ENCODE peak calls at places on chromosomes 3 and 15, in seven cellular contexts. Z, I, W, L, A, P and U are unnamed samples.

GRCh38 chr3:127614928-127615592 is 13.9 kb upstream of the PODXL2 start:
- DNase-seq in Z (no peak), I (no peak), W (no peak), L (no peak), A (no peak), P (peak; percentile 55), U (no peak)

GRCh38 chr15:40251455-40252140 is 12.7 kb downstream of the PAK6 start:
- DNase-seq in Z (no peak), I (no peak), W (no peak), L (no peak), A (peak; percentile 6), P (peak; percentile 30), U (no peak)

GRCh38 chr3:180804871-180805430 is 107.5 kb upstream of the FXR1 start:
- DNase-seq in Z (peak; percentile 37), I (peak; percentile 23), W (no peak), L (no peak), A (no peak), P (peak; percentile 54), U (no peak)

GRCh38 chr15:77482570-77482969 is 61.9 kb downstream of the HMG20A start:
- DNase-seq in Z (peak; percentile 65), I (peak; percentile 63), W (no peak), L (no peak), A (no peak), P (no peak), U (no peak)

GRCh38 chr3:120438971-120439370 is 11.8 kb downstream of the FSTL1 start:
- DNase-seq in Z (peak; percentile 95), I (peak; percentile 89), W (no peak), L (no peak), A (peak; percentile 53), P (no peak), U (peak; percentile 56)

GRCh38 chr15:62549345-62549970 is 384.4 kb upstream of the C2CD4B start:
- DNase-seq in Z (peak; percentile 53), I (peak; percentile 48), W (peak; percentile 37), L (peak; percentile 54), A (no peak), P (peak; percentile 50), U (peak; percentile 40)

GRCh38 chr15:90838066-90838465 is 30.3 kb upstream of the FURIN start:
- DNase-seq in Z (no peak), I (no peak), W (no peak), L (peak; percentile 35), A (no peak), P (peak; percentile 55), U (peak; percentile 33)

GRCh38 chr3:99128740-99129505 is 227.4 kb upstream of the DCBLD2 start:
- DNase-seq in Z (peak; percentile 96), I (peak; percentile 96), W (no peak), L (no peak), A (no peak), P (no peak), U (no peak)

GRCh38 chr3:53109190-53109589 is 21.0 kb downstream of the RFT1 start:
- DNase-seq in Z (peak; percentile 60), I (peak; percentile 93), W (no peak), L (no peak), A (no peak), P (no peak), U (no peak)

GRCh38 chr3:159045279-159045678 is 243.4 kb downstream of the MFSD1 start:
- DNase-seq in Z (no peak), I (no peak), W (no peak), L (no peak), A (no peak), P (no peak), U (no peak)

GRCh38 chr15:30991301-30992072 is at the start of gene MTMR10:
- DNase-seq in Z (peak; percentile 43), I (peak; percentile 85), W (peak; percentile 82), L (peak; percentile 86), A (peak; percentile 88), P (peak; percentile 96), U (peak; percentile 83)

GRCh38 chr15:60074181-60074885 is 70.2 kb downstream of the FOXB1 start:
- DNase-seq in Z (peak; percentile 24), I (peak; percentile 63), W (peak; percentile 66), L (peak; percentile 20), A (no peak), P (no peak), U (peak; percentile 11)

GRCh38 chr3:173502983-173503568 is 105.5 kb downstream of the NLGN1 start:
- DNase-seq in Z (peak; percentile 79), I (no peak), W (no peak), L (no peak), A (no peak), P (no peak), U (no peak)

GRCh38 chr3:129228891-129229585 is 20.4 kb upstream of the COPG1 start:
- DNase-seq in Z (peak; percentile 70), I (peak; percentile 85), W (no peak), L (no peak), A (peak; percentile 54), P (no peak), U (no peak)

GRCh38 chr3:158710601-158711000 is 21.7 kb downstream of the RARRES1 start:
- DNase-seq in Z (no peak), I (no peak), W (no peak), L (no peak), A (no peak), P (no peak), U (no peak)

DNA sequence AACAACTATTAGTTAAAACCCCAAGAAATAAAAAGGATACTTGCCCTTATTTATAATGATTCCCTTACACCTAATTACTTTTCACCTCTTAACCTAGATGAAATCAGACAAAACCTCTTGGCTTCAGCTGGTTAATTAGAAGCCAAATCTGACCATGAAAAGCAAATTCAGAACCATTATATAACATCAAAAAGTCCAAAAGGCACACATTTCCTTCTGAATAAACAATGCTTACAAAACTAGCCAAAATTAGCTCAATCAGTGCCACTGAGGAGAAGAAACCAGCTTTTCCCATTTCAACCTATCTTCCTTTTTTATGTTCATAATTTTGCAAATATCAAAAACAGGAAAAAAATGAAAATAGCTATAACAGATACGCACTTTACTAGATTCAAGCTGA is 3.2 kb downstream of the EHHADH start:
- DNase-seq in Z (no peak), I (no peak), W (no peak), L (no peak), A (no peak), P (no peak), U (no peak)
- H3K4me3 ChIP-seq in Z (no peak overlapping the region), I (no peak overlapping the region), W (no peak overlapping the region), L (no peak overlapping the region), A (no peak overlapping the region), P (no peak overlapping the region), U (no peak overlapping the region)

GRCh38 chr15:58063612-58064011 is 1.9 kb downstream of the ALDH1A2 start:
- DNase-seq in Z (no peak), I (no peak), W (no peak), L (no peak), A (no peak), P (no peak), U (no peak)
- H3K27me3 ChIP-seq in Z (peaks cover 48% of the 10 kb centered on the region), I (peaks cover 21% of the 10 kb centered on the region), W (peaks cover 94% of the 10 kb centered on the region), L (peaks cover 13% of the 10 kb centered on the region), A (peaks cover 71% of the 10 kb centered on the region), P (peaks cover 77% of the 10 kb centered on the region), U (peaks cover 92% of the 10 kb centered on the region)

GRCh38 chr15:64844576-64845140 is 2.9 kb downstream of the PLEKHO2 start:
- DNase-seq in Z (no peak), I (no peak), W (no peak), L (no peak), A (no peak), P (peak; percentile 42), U (no peak)
- H3K4me3 ChIP-seq in Z (peak overlapping the region; percentile 15), I (no peak overlapping the region), W (peak overlapping the region; percentile 96), L (peak overlapping the region; percentile 18), A (peak overlapping the region; percentile 74), P (no peak overlapping the region), U (peak overlapping the region; percentile 91)

GRCh38 chr15:88802991-88803240 is 320 bp upstream of the ACAN start:
- DNase-seq in Z (no peak), I (no peak), W (no peak), L (no peak), A (no peak), P (no peak), U (no peak)

GRCh38 chr15:88805031-88805780 is 2.0 kb downstream of the ACAN start:
- DNase-seq in Z (no peak), I (no peak), W (no peak), L (no peak), A (no peak), P (peak; percentile 47), U (no peak)

GRCh38 chr15:88803241-88803919 is at the start of gene ACAN:
- DNase-seq in Z (no peak), I (no peak), W (no peak), L (no peak), A (no peak), P (peak; percentile 93), U (no peak)

GRCh38 chr15:88803920-88804247 is 648 bp downstream of the ACAN start:
- DNase-seq in Z (no peak), I (no peak), W (no peak), L (no peak), A (no peak), P (no peak), U (no peak)

DNA sequence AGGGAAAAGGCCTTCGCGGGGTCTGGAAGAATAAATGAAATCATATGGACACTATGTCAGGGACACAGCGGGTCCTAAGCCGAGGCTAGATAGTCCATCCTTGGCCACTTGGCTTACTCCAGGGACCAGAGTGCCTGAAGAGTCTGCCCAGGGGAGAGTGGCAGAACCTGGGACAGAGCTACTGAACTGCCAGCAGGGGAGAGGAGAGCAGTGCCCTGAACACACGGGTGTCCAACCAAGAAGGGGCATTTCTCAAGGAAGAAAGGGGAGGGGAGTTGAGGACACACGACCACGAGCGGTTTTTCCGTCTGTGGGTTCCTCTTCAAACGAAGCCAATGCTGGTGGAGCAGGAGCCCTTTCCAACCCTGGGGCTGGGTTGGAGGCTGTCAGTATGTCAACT is 1.0 kb downstream of the ACAN start:
- DNase-seq in Z (no peak), I (no peak), W (no peak), L (no peak), A (no peak), P (peak; percentile 49), U (no peak)
- H3K27me3 ChIP-seq in Z (peaks cover 38% of the 10 kb centered on the region), I (peaks cover 16% of the 10 kb centered on the region), W (peaks cover 98% of the 10 kb centered on the region), L (peaks cover 9% of the 10 kb centered on the region), A (peaks cover 77% of the 10 kb centered on the region), P (peaks cover 54% of the 10 kb centered on the region), U (peaks cover 59% of the 10 kb centered on the region)

GRCh38 chr3:190096345-190096744 is 24.4 kb downstream of the P3H2 start:
- DNase-seq in Z (no peak), I (no peak), W (no peak), L (no peak), A (no peak), P (no peak), U (no peak)

GRCh38 chr3:190094201-190094718 is 26.4 kb downstream of the P3H2 start:
- DNase-seq in Z (no peak), I (no peak), W (no peak), L (no peak), A (no peak), P (no peak), U (no peak)

GRCh38 chr3:190097025-190097424 is 23.7 kb downstream of the P3H2 start:
- DNase-seq in Z (no peak), I (no peak), W (no peak), L (no peak), A (no peak), P (no peak), U (no peak)

GRCh38 chr3:190099099-190099498 is 21.6 kb downstream of the P3H2 start:
- DNase-seq in Z (no peak), I (no peak), W (no peak), L (no peak), A (no peak), P (no peak), U (no peak)

GRCh38 chr3:190097617-190098016 is 23.1 kb downstream of the P3H2 start:
- DNase-seq in Z (peak; percentile 59), I (no peak), W (no peak), L (no peak), A (no peak), P (peak; percentile 64), U (no peak)
- H3K4me3 ChIP-seq in Z (no peak overlapping the region), I (no peak overlapping the region), W (no peak overlapping the region), L (no peak overlapping the region), A (no peak overlapping the region), P (no peak overlapping the region), U (no peak overlapping the region)

GRCh38 chr15:97084650-97085049 is 754.1 kb downstream of the NR2F2 start:
- DNase-seq in Z (peak; percentile 53), I (no peak), W (no peak), L (no peak), A (no peak), P (no peak), U (no peak)
- H3K27me3 ChIP-seq in Z (peaks cover 11% of the 10 kb centered on the region), I (peaks cover 16% of the 10 kb centered on the region), W (peaks cover 8% of the 10 kb centered on the region), L (no peaks in the 10 kb centered on the region), A (no peaks in the 10 kb centered on the region), P (no peaks in the 10 kb centered on the region), U (no peaks in the 10 kb centered on the region)